ENCODE peak calls at places on chromosomes 1 and 21, in six cellular contexts. B is left ventricle myocardium inferior; U is astrocyte of the spinal cord; H is astrocyte; Q is epithelial cell of esophagus; X is stimulated activated CD4-positive, alpha-beta T cell treated with anti-CD3 and anti-CD28 coated beads, Interleukin-15, amount 100 ng/mL, for 48 hours. V is an unnamed sample.

GRCh38 chr21:41845310-41846032 is 33.7 kb downstream of the PRDM15 start:
- DNase-seq in X (no peak), U (peak; percentile 5), H (peak; percentile 51), Q (no peak), B (no peak), V (no peak)

GRCh38 chr1:177413982-177414654 is 243.4 kb downstream of the BRINP2 start:
- DNase-seq in B (no peak), U (no peak), X (no peak), Q (no peak), H (no peak), V (no peak)

GRCh38 chr1:177423083-177423482 is 252.3 kb downstream of the BRINP2 start:
- DNase-seq in X (no peak), H (no peak), Q (no peak), U (no peak), B (no peak), V (no peak)

GRCh38 chr21:34688145-34688544 is 19.4 kb downstream of the CLIC6 start:
- DNase-seq in B (no peak), Q (peak; percentile 29), U (peak; percentile 52), X (no peak), H (no peak), V (no peak)

GRCh38 chr1:174408142-174408541 is 39.6 kb upstream of the GPR52 start:
- DNase-seq in Q (no peak), H (no peak), U (no peak), B (no peak), X (no peak), V (no peak)

GRCh38 chr1:67540733-67541125 is 110.5 kb upstream of the SERBP1 start:
- DNase-seq in X (no peak), H (peak; percentile 18), B (no peak), U (no peak), Q (peak; percentile 45), V (no peak)

GRCh38 chr1:206575165-206575893 is 36.9 kb downstream of the EIF2D start:
- DNase-seq in Q (peak; percentile 90), U (peak; percentile 64), H (peak; percentile 74), B (peak; percentile 44), X (no peak), V (no peak)

GRCh38 chr1:159938221-159938852 is 7.1 kb downstream of the IGSF9 start:
- DNase-seq in B (no peak), H (no peak), X (no peak), Q (peak; percentile 33), U (no peak), V (no peak)